ENCODE peak calls at places on chromosomes 5 and 9, in ten cellular contexts. One of them, this sample, is unnamed.

GRCh38 chr5:3845249-3845648 is 249.6 kb downstream of the IRX1 start:
- DNase-seq in MM.1S: no peak
- DNase-seq in astrocyte of the spinal cord: no peak
- DNase-seq in AG04450: no peak
- DNase-seq in breast epithelium: no peak
- DNase-seq in adrenal gland: no peak
- DNase-seq in upper lobe of left lung: no peak
- DNase-seq in stomach: no peak
- DNase-seq in right atrium auricular region: no peak
- DNase-seq in DND-41: no peak
- DNase-seq in this sample: peak; percentile 60

GRCh38 chr5:163894645-163895044 is 389.2 kb downstream of the MAT2B start:
- DNase-seq in MM.1S: no peak
- DNase-seq in astrocyte of the spinal cord: peak; percentile 66
- DNase-seq in AG04450: peak; percentile 48
- DNase-seq in breast epithelium: no peak
- DNase-seq in adrenal gland: no peak
- DNase-seq in upper lobe of left lung: no peak
- DNase-seq in stomach: no peak
- DNase-seq in right atrium auricular region: no peak
- DNase-seq in DND-41: no peak
- DNase-seq in this sample: peak; percentile 93

GRCh38 chr9:113770396-113770795 is 105.7 kb upstream of the ZNF618 start:
- DNase-seq in MM.1S: no peak
- DNase-seq in astrocyte of the spinal cord: no peak
- DNase-seq in AG04450: no peak
- DNase-seq in breast epithelium: no peak
- DNase-seq in adrenal gland: no peak
- DNase-seq in upper lobe of left lung: no peak
- DNase-seq in stomach: no peak
- DNase-seq in right atrium auricular region: no peak
- DNase-seq in DND-41: no peak
- DNase-seq in this sample: no peak

GRCh38 chr9:131650254-131650653 is 89.6 kb downstream of the RAPGEF1 start:
- DNase-seq in MM.1S: no peak
- DNase-seq in astrocyte of the spinal cord: peak; percentile 40
- DNase-seq in AG04450: no peak
- DNase-seq in breast epithelium: no peak
- DNase-seq in adrenal gland: peak; percentile 63
- DNase-seq in upper lobe of left lung: peak; percentile 76
- DNase-seq in stomach: no peak
- DNase-seq in right atrium auricular region: peak; percentile 88
- DNase-seq in DND-41: no peak
- DNase-seq in this sample: peak; percentile 50

GRCh38 chr5:63854076-63854475 is 108.2 kb downstream of the HTR1A start:
- DNase-seq in MM.1S: no peak
- DNase-seq in astrocyte of the spinal cord: no peak
- DNase-seq in AG04450: no peak
- DNase-seq in breast epithelium: no peak
- DNase-seq in adrenal gland: no peak
- DNase-seq in upper lobe of left lung: no peak
- DNase-seq in stomach: no peak
- DNase-seq in right atrium auricular region: no peak
- DNase-seq in DND-41: no peak
- DNase-seq in this sample: peak; percentile 15

GRCh38 chr9:130870491-130871381 is 25.9 kb downstream of the QRFP start:
- DNase-seq in MM.1S: no peak
- DNase-seq in astrocyte of the spinal cord: peak; percentile 56
- DNase-seq in AG04450: no peak
- DNase-seq in breast epithelium: no peak
- DNase-seq in adrenal gland: peak; percentile 37
- DNase-seq in upper lobe of left lung: no peak
- DNase-seq in stomach: no peak
- DNase-seq in right atrium auricular region: no peak
- DNase-seq in DND-41: no peak
- DNase-seq in this sample: no peak

GRCh38 chr9:75156838-75157237 is 68.5 kb downstream of the OSTF1 start:
- DNase-seq in MM.1S: no peak
- DNase-seq in astrocyte of the spinal cord: no peak
- DNase-seq in AG04450: no peak
- DNase-seq in breast epithelium: no peak
- DNase-seq in adrenal gland: no peak
- DNase-seq in upper lobe of left lung: no peak
- DNase-seq in stomach: no peak
- DNase-seq in right atrium auricular region: no peak
- DNase-seq in DND-41: no peak
- DNase-seq in this sample: no peak

GRCh38 chr5:159341914-159342313 is 11.6 kb upstream of the IL12B start:
- DNase-seq in MM.1S: no peak
- DNase-seq in astrocyte of the spinal cord: peak; percentile 70
- DNase-seq in AG04450: no peak
- DNase-seq in breast epithelium: peak; percentile 72
- DNase-seq in adrenal gland: peak; percentile 92
- DNase-seq in upper lobe of left lung: peak; percentile 92
- DNase-seq in stomach: no peak
- DNase-seq in right atrium auricular region: peak; percentile 62
- DNase-seq in DND-41: peak; percentile 79
- DNase-seq in this sample: peak; percentile 89

GRCh38 chr9:81993656-81994055 is 5.1 kb downstream of the SPATA31D1 start:
- DNase-seq in MM.1S: no peak
- DNase-seq in astrocyte of the spinal cord: no peak
- DNase-seq in AG04450: no peak
- DNase-seq in breast epithelium: no peak
- DNase-seq in adrenal gland: no peak
- DNase-seq in upper lobe of left lung: no peak
- DNase-seq in stomach: no peak
- DNase-seq in right atrium auricular region: no peak
- DNase-seq in DND-41: no peak
- DNase-seq in this sample: no peak

GRCh38 chr9:91164724-91165520 is 196.8 kb downstream of the AUH start:
- DNase-seq in MM.1S: peak; percentile 95
- DNase-seq in astrocyte of the spinal cord: peak; percentile 98
- DNase-seq in AG04450: peak; percentile 97
- DNase-seq in breast epithelium: peak; percentile 26
- DNase-seq in adrenal gland: peak; percentile 90
- DNase-seq in upper lobe of left lung: peak; percentile 85
- DNase-seq in stomach: peak; percentile 79
- DNase-seq in right atrium auricular region: peak; percentile 72
- DNase-seq in DND-41: peak; percentile 76
- DNase-seq in this sample: peak; percentile 92

GRCh38 chr5:31774779-31775178 is 135.8 kb downstream of the PDZD2 start:
- DNase-seq in MM.1S: no peak
- DNase-seq in astrocyte of the spinal cord: no peak
- DNase-seq in AG04450: no peak
- DNase-seq in breast epithelium: no peak
- DNase-seq in adrenal gland: no peak
- DNase-seq in upper lobe of left lung: no peak
- DNase-seq in stomach: no peak
- DNase-seq in right atrium auricular region: no peak
- DNase-seq in DND-41: no peak
- DNase-seq in this sample: no peak

GRCh38 chr5:151288180-151288579 is 15.4 kb downstream of the SLC36A3 start:
- DNase-seq in MM.1S: no peak
- DNase-seq in astrocyte of the spinal cord: no peak
- DNase-seq in AG04450: no peak
- DNase-seq in breast epithelium: no peak
- DNase-seq in adrenal gland: no peak
- DNase-seq in upper lobe of left lung: no peak
- DNase-seq in stomach: no peak
- DNase-seq in right atrium auricular region: no peak
- DNase-seq in DND-41: no peak
- DNase-seq in this sample: peak; percentile 77

GRCh38 chr9:112295174-112295573 is 38.2 kb downstream of the PTBP3 start:
- DNase-seq in MM.1S: no peak
- DNase-seq in astrocyte of the spinal cord: no peak
- DNase-seq in AG04450: no peak
- DNase-seq in breast epithelium: no peak
- DNase-seq in adrenal gland: no peak
- DNase-seq in upper lobe of left lung: no peak
- DNase-seq in stomach: no peak
- DNase-seq in right atrium auricular region: no peak
- DNase-seq in DND-41: no peak
- DNase-seq in this sample: no peak

GRCh38 chr5:94469889-94470288 is 148.5 kb downstream of the KIAA0825 start:
- DNase-seq in MM.1S: no peak
- DNase-seq in astrocyte of the spinal cord: peak; percentile 56
- DNase-seq in AG04450: peak; percentile 39
- DNase-seq in breast epithelium: no peak
- DNase-seq in adrenal gland: no peak
- DNase-seq in upper lobe of left lung: no peak
- DNase-seq in stomach: no peak
- DNase-seq in right atrium auricular region: no peak
- DNase-seq in DND-41: no peak
- DNase-seq in this sample: no peak

GRCh38 chr9:107208121-107208520 is 75.0 kb upstream of the RAD23B start:
- DNase-seq in MM.1S: no peak
- DNase-seq in astrocyte of the spinal cord: peak; percentile 67
- DNase-seq in AG04450: no peak
- DNase-seq in breast epithelium: no peak
- DNase-seq in adrenal gland: no peak
- DNase-seq in upper lobe of left lung: no peak
- DNase-seq in stomach: no peak
- DNase-seq in right atrium auricular region: no peak
- DNase-seq in DND-41: no peak
- DNase-seq in this sample: no peak

GRCh38 chr5:59793000-59793399 is 100.5 kb downstream of the PDE4D start:
- DNase-seq in MM.1S: no peak
- DNase-seq in astrocyte of the spinal cord: peak; percentile 97
- DNase-seq in AG04450: peak; percentile 42
- DNase-seq in breast epithelium: peak; percentile 53
- DNase-seq in adrenal gland: no peak
- DNase-seq in upper lobe of left lung: no peak
- DNase-seq in stomach: no peak
- DNase-seq in right atrium auricular region: peak; percentile 72
- DNase-seq in DND-41: no peak
- DNase-seq in this sample: peak; percentile 96

DNA sequence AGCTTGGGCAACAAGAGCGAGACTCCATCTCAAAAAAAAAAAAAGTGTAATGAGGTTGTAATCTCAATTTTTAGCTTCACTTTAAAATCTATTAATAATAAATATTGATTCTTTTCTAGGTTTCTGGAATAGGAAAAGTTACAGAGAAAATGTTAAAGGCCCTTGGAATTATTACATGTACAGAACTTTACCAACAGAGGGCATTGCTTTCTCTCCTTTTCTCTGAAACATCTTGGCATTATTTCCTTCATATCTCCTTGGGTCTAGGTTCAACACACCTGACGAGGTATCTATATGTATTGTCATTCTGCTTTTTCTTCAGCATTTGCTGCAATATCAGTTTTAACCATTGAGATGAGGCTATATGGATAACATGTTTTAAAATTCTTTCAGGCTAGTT is 26.6 kb upstream of the ANKDD1B start:
- DNase-seq in MM.1S: no peak
- DNase-seq in astrocyte of the spinal cord: no peak
- DNase-seq in AG04450: no peak
- DNase-seq in breast epithelium: no peak
- DNase-seq in adrenal gland: no peak
- DNase-seq in upper lobe of left lung: no peak
- DNase-seq in stomach: no peak
- DNase-seq in right atrium auricular region: no peak
- DNase-seq in DND-41: no peak
- DNase-seq in this sample: peak; percentile 32
- TF ChIP-seq CTCF in MM.1S: no peak
- TF ChIP-seq CTCF in astrocyte of the spinal cord: peak; percentile 11
- TF ChIP-seq CTCF in AG04450: peak; percentile 35
- TF ChIP-seq CTCF in breast epithelium: no peak
- TF ChIP-seq CTCF in adrenal gland: peak; percentile 16
- TF ChIP-seq CTCF in upper lobe of left lung: peak; percentile 19
- TF ChIP-seq CTCF in stomach: no peak
- TF ChIP-seq CTCF in right atrium auricular region: no peak
- TF ChIP-seq CTCF in DND-41: no peak
- TF ChIP-seq CTCF in this sample: peak; percentile 41

DNA sequence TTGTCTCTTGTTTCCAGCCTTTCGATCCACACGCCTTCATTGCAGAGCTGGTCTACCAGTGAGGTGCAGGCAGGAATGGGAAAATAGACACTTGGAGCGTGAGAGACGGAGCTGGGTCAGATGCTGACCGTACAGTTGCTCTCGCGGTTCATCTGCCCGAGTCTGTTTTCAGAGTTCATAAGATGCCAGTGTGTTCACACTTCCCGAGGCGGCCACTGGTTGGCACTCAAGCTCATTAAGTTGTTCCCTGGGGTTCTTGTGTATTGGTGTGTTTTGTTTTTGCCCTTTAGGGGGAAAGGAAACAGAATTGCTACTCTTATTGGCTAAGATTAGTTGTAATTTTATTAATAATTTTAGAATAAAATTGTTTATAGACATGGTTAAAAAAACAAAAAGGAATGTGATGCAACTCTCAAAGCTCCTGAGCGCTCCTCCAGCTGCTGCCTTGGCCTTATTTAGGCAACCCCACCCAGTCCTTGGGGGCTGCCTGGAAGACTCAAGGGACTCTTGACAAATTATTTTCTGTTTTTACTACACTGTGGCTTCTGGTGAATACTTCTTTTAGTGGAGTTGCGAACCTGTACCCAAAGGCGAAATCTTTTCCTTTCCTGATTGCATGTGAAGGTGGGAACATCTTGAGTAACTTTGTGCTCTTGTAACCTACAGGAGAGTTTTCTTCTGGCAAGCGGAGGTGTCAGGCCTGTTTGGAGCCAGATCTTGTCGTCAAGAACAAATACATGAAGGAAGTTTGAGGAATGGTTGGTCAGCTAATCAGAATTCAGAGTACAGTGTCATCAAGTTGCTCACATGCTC is 146.1 kb downstream of the MAST4 start:
- DNase-seq in MM.1S: no peak
- DNase-seq in astrocyte of the spinal cord: no peak
- DNase-seq in AG04450: no peak
- DNase-seq in breast epithelium: no peak
- DNase-seq in adrenal gland: no peak
- DNase-seq in upper lobe of left lung: peak; percentile 76
- DNase-seq in stomach: peak; percentile 31
- DNase-seq in right atrium auricular region: no peak
- DNase-seq in DND-41: peak; percentile 26
- DNase-seq in this sample: peak; percentile 35
- TF ChIP-seq CTCF in MM.1S: no peak
- TF ChIP-seq CTCF in astrocyte of the spinal cord: peak; percentile 31
- TF ChIP-seq CTCF in AG04450: peak; percentile 4
- TF ChIP-seq CTCF in breast epithelium: no peak
- TF ChIP-seq CTCF in adrenal gland: no peak
- TF ChIP-seq CTCF in upper lobe of left lung: peak; percentile 25
- TF ChIP-seq CTCF in stomach: no peak
- TF ChIP-seq CTCF in right atrium auricular region: peak; percentile 32
- TF ChIP-seq CTCF in DND-41: peak; percentile 52
- TF ChIP-seq CTCF in this sample: peak; percentile 56

GRCh38 chr9:121888438-121888775 is 204.7 kb downstream of the TTLL11 start:
- DNase-seq in MM.1S: no peak
- DNase-seq in astrocyte of the spinal cord: peak; percentile 96
- DNase-seq in AG04450: no peak
- DNase-seq in breast epithelium: no peak
- DNase-seq in adrenal gland: peak; percentile 88
- DNase-seq in upper lobe of left lung: no peak
- DNase-seq in stomach: no peak
- DNase-seq in right atrium auricular region: peak; percentile 69
- DNase-seq in DND-41: no peak
- DNase-seq in this sample: no peak
- TF ChIP-seq CTCF in MM.1S: no peak
- TF ChIP-seq CTCF in astrocyte of the spinal cord: no peak
- TF ChIP-seq CTCF in AG04450: no peak
- TF ChIP-seq CTCF in breast epithelium: no peak
- TF ChIP-seq CTCF in adrenal gland: peak; percentile 34
- TF ChIP-seq CTCF in upper lobe of left lung: no peak
- TF ChIP-seq CTCF in stomach: no peak
- TF ChIP-seq CTCF in right atrium auricular region: no peak
- TF ChIP-seq CTCF in DND-41: no peak
- TF ChIP-seq CTCF in this sample: no peak

GRCh38 chr5:35815089-35815936 is 41.4 kb upstream of the IL7R start:
- DNase-seq in MM.1S: peak; percentile 33
- DNase-seq in astrocyte of the spinal cord: peak; percentile 5
- DNase-seq in AG04450: no peak
- DNase-seq in breast epithelium: no peak
- DNase-seq in adrenal gland: peak; percentile 13
- DNase-seq in upper lobe of left lung: no peak
- DNase-seq in stomach: no peak
- DNase-seq in right atrium auricular region: no peak
- DNase-seq in DND-41: peak; percentile 62
- DNase-seq in this sample: peak; percentile 43
- TF ChIP-seq CTCF in MM.1S: peak; percentile 53
- TF ChIP-seq CTCF in astrocyte of the spinal cord: peak; percentile 60
- TF ChIP-seq CTCF in AG04450: peak; percentile 60
- TF ChIP-seq CTCF in breast epithelium: no peak
- TF ChIP-seq CTCF in adrenal gland: peak; percentile 15
- TF ChIP-seq CTCF in upper lobe of left lung: no peak
- TF ChIP-seq CTCF in stomach: no peak
- TF ChIP-seq CTCF in right atrium auricular region: no peak
- TF ChIP-seq CTCF in DND-41: peak; percentile 80
- TF ChIP-seq CTCF in this sample: peak; percentile 62